ENCODE peak calls at places on chromosomes 16 and 17, in seven cellular contexts. F is fibroblast of lung, G is dorsolateral prefrontal cortex, E is colonic mucosa, R is upper lobe of right lung, U is stomach, B is heart right ventricle. V is an unnamed sample.

GRCh38 chr16:1002399-1003161 is 21.0 kb downstream of the SOX8 start:
- DNase-seq in F (peak), G (no peak), E (peak), R (no peak), U (peak), B (no peak), V (peak)

GRCh38 chr17:17242246-17242645 is 5.3 kb upstream of the FLCN start:
- DNase-seq in F (no peak), G (peak), E (no peak), R (peak), U (no peak), B (no peak), V (no peak)

GRCh38 chr17:43871947-43872690 is 25.1 kb downstream of the CD300LG start:
- DNase-seq in F (no peak), G (no peak), E (peak), R (no peak), U (peak), B (no peak), V (no peak)

GRCh38 chr16:65808735-65809134 is 557.8 kb upstream of the CDH5 start:
- DNase-seq in F (no peak), G (no peak), E (no peak), R (no peak), U (no peak), B (no peak), V (no peak)

GRCh38 chr16:10878644-10879498 is 1.9 kb downstream of the CIITA start:
- DNase-seq in F (peak), G (peak), E (peak), R (peak), U (peak), B (peak), V (peak)

GRCh38 chr16:50497592-50497991 is 50.6 kb upstream of the NKD1 start:
- DNase-seq in F (no peak), G (no peak), E (no peak), R (no peak), U (no peak), B (no peak), V (peak)

GRCh38 chr17:45923511-45924268 is 29.3 kb downstream of the MAPT start:
- DNase-seq in F (peak), G (no peak), E (no peak), R (no peak), U (no peak), B (no peak), V (peak)

GRCh38 chr16:23871924-23872323 is 36.1 kb downstream of the PRKCB start:
- DNase-seq in F (no peak), G (peak), E (no peak), R (no peak), U (no peak), B (no peak), V (no peak)

GRCh38 chr16:78228704-78229103 is 129.2 kb downstream of the WWOX start:
- DNase-seq in F (no peak), G (no peak), E (no peak), R (no peak), U (no peak), B (no peak), V (no peak)

GRCh38 chr17:5950871-5951270 is 119.3 kb upstream of the WSCD1 start:
- DNase-seq in F (no peak), G (no peak), E (no peak), R (no peak), U (no peak), B (no peak), V (no peak)

GRCh38 chr16:65121870-65122723 is at the start of gene CDH11:
- DNase-seq in F (peak), G (peak), E (peak), R (peak), U (peak), B (peak), V (peak)

GRCh38 chr16:4071686-4072561 is 44.3 kb downstream of the ADCY9 start:
- DNase-seq in F (no peak), G (no peak), E (no peak), R (no peak), U (no peak), B (no peak), V (no peak)

GRCh38 chr17:82483836-82484235 is 25.3 kb downstream of the NARF start:
- DNase-seq in F (no peak), G (no peak), E (no peak), R (no peak), U (no peak), B (no peak), V (no peak)

GRCh38 chr16:23975293-23975692 is 139.5 kb downstream of the PRKCB start:
- DNase-seq in F (no peak), G (no peak), E (no peak), R (no peak), U (no peak), B (no peak), V (no peak)

GRCh38 chr16:80417706-80418105 is 123.1 kb upstream of the DYNLRB2 start:
- DNase-seq in F (no peak), G (no peak), E (no peak), R (no peak), U (no peak), B (no peak), V (no peak)

GRCh38 chr17:45836047-45837044 is 8.3 kb upstream of the SPPL2C start:
- DNase-seq in F (no peak), G (no peak), E (no peak), R (no peak), U (no peak), B (no peak), V (no peak)

GRCh38 chr16:30902070-30902972 is 5.9 kb downstream of the CTF1 start:
- DNase-seq in F (peak), G (peak), E (peak), R (peak), U (peak), B (peak), V (peak)

GRCh38 chr17:37844158-37844976 is 79.8 kb upstream of the TBC1D3K start:
- DNase-seq in F (peak), G (no peak), E (peak), R (peak), U (peak), B (peak), V (peak)

GRCh38 chr16:76123966-76124365 is 153.2 kb upstream of the CNTNAP4 start:
- DNase-seq in F (no peak), G (no peak), E (no peak), R (no peak), U (no peak), B (no peak), V (no peak)

GRCh38 chr16:3264137-3265036 is 8.0 kb upstream of the MEFV start:
- DNase-seq in F (peak), G (peak), E (peak), R (peak), U (peak), B (peak), V (peak)

GRCh38 chr17:41633498-41634197 is 9.3 kb upstream of the KRT17 start:
- DNase-seq in F (peak), G (no peak), E (no peak), R (no peak), U (no peak), B (no peak), V (no peak)

GRCh38 chr16:28984619-28985135 is at the start of gene LAT:
- DNase-seq in F (no peak), G (no peak), E (peak), R (peak), U (peak), B (peak), V (no peak)

GRCh38 chr16:53266156-53266555 is 168.1 kb upstream of the RBL2 start:
- DNase-seq in F (no peak), G (no peak), E (no peak), R (no peak), U (no peak), B (no peak), V (no peak)

GRCh38 chr16:72219282-72219681 is 47.3 kb upstream of the PMFBP1 start:
- DNase-seq in F (no peak), G (no peak), E (no peak), R (no peak), U (no peak), B (no peak), V (no peak)

GRCh38 chr16:50455288-50455845 is 86.6 kb upstream of the BRD7 start:
- DNase-seq in F (no peak), G (no peak), E (no peak), R (no peak), U (no peak), B (no peak), V (no peak)

GRCh38 chr17:74530751-74531150 is 524 bp downstream of the CD300LB start:
- DNase-seq in F (no peak), G (no peak), E (no peak), R (no peak), U (no peak), B (no peak), V (no peak)

GRCh38 chr17:74749262-74750038 is 1.0 kb downstream of the NHERF1 start:
- DNase-seq in F (no peak), G (no peak), E (peak), R (peak), U (no peak), B (no peak), V (no peak)

GRCh38 chr17:37643829-37644228 is 583 bp upstream of the DDX52 start:
- DNase-seq in F (no peak), G (no peak), E (no peak), R (no peak), U (peak), B (no peak), V (peak)

GRCh38 chr16:73071131-73071940 is 23.4 kb upstream of the ZFHX3 start:
- DNase-seq in F (peak), G (no peak), E (peak), R (peak), U (peak), B (peak), V (peak)

GRCh38 chr17:51528116-51528515 is 267.8 kb downstream of the UTP18 start:
- DNase-seq in F (no peak), G (no peak), E (no peak), R (no peak), U (no peak), B (no peak), V (no peak)

GRCh38 chr17:44184212-44184810 is 2.5 kb upstream of the TMUB2 start:
- DNase-seq in F (no peak), G (no peak), E (no peak), R (no peak), U (no peak), B (no peak), V (no peak)

GRCh38 chr16:22784690-22785214 is 29.2 kb upstream of the HS3ST2 start:
- DNase-seq in F (no peak), G (no peak), E (no peak), R (no peak), U (no peak), B (no peak), V (no peak)

GRCh38 chr16:86396918-86397317 is 113.4 kb upstream of the FOXF1 start:
- DNase-seq in F (peak), G (no peak), E (peak), R (no peak), U (no peak), B (no peak), V (peak)

GRCh38 chr17:193841-194806 is 12.7 kb upstream of the DOC2B start:
- DNase-seq in F (no peak), G (no peak), E (no peak), R (no peak), U (no peak), B (no peak), V (no peak)

GRCh38 chr17:4901648-4902344 is 1.1 kb downstream of the CHRNE start:
- DNase-seq in F (no peak), G (peak), E (peak), R (peak), U (no peak), B (peak), V (no peak)

GRCh38 chr16:4115209-4115940 is 867 bp downstream of the ADCY9 start:
- DNase-seq in F (peak), G (no peak), E (peak), R (peak), U (peak), B (peak), V (peak)

GRCh38 chr16:9159839-9160550 is 68.6 kb downstream of the HAPSTR1 start:
- DNase-seq in F (peak), G (peak), E (peak), R (peak), U (peak), B (no peak), V (peak)

DNA sequence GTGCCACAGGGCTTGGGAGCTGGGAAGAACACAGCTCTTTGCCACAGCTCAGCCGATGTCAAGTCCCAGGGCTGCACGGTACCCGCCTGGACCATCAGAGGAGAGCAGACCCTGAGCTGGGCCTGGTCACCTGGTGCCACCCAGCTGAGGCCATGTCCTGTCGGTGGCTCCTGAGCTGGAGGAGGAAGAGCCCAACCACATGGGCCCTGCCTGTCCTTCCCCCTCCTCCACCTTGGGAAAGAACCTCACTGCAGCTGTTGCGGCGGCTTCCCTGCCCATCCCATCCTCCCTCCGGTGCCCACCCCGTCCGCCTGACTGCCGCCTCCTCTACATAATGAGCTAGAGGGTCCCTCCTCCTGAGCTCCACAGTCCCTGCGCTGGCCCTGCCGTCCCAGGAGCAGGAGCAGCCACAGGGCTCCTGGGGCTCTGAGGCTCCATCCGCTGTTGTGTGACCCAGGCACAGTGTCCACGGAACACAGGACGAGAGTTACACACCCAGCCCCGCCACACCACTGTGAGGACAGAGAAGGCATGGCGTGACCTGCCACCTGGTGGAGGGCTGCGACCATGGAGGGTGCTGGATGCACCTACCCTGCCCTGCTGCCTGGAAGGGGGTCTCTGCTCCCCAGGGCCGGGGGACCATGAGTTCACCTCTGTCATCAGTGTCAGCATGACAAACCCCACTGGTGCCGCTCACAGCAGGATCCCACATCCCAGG is 21.4 kb upstream of the CHMP6 start:
- DNase-seq in F (peak), G (peak), E (no peak), R (no peak), U (peak), B (peak), V (no peak)
- TF ChIP-seq CTCF in F (peak), G (peak), E (no peak), R (peak), U (no peak), B (peak), V (peak)

DNA sequence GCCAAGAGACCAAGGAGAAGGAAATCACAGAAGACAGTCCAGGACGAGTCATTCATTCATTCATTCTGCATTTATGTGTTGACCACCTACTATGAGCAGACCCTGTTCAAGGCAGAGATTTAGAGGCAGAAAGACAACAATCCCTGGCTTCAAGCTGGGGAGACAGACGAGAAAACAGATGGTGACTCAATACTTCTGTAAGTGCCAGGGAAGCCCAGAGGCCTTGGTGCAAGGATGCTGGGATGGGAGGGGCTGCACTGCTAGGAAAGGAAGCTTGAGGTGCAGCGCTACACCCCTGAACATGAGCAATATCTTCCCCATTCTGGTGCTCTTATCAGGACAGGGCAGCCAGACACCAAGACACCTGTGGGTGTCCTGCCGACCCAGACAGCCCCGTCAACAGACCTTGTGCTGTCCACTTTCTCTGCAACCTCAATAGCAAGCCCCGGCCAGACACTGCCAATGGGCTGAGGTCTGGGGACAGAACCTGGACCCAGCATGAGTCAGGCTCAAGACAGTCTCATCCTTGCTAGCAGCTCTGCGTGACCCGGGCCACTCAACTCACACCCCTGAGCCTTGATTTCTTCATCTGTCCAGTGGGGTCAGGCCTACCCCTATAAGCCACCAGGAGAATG is 163.5 kb downstream of the COPRS start:
- DNase-seq in F (peak), G (no peak), E (no peak), R (no peak), U (no peak), B (no peak), V (peak)
- H3K4me3 ChIP-seq in F (no peak), G (no peak), E (no peak), R (no peak), U (no peak), B (no peak), V (no peak)

GRCh38 chr16:81697886-81698635 is 81.0 kb upstream of the PLCG2 start:
- DNase-seq in F (peak), G (peak), E (no peak), R (peak), U (no peak), B (no peak), V (peak)

GRCh38 chr16:81695431-81695890 is 83.6 kb upstream of the PLCG2 start:
- DNase-seq in F (no peak), G (no peak), E (no peak), R (no peak), U (no peak), B (no peak), V (peak)

GRCh38 chr16:81696136-81696958 is 82.7 kb upstream of the PLCG2 start:
- DNase-seq in F (no peak), G (no peak), E (no peak), R (no peak), U (no peak), B (no peak), V (no peak)

GRCh38 chr16:81696959-81697293 is 82.2 kb upstream of the PLCG2 start:
- DNase-seq in F (no peak), G (no peak), E (no peak), R (no peak), U (no peak), B (no peak), V (no peak)

GRCh38 chr16:81697321-81697885 is 81.7 kb upstream of the PLCG2 start:
- DNase-seq in F (peak), G (peak), E (peak), R (peak), U (peak), B (peak), V (peak)
- TF ChIP-seq CTCF in F (peak), G (peak), E (peak), R (peak), U (no peak), B (peak), V (peak)

DNA sequence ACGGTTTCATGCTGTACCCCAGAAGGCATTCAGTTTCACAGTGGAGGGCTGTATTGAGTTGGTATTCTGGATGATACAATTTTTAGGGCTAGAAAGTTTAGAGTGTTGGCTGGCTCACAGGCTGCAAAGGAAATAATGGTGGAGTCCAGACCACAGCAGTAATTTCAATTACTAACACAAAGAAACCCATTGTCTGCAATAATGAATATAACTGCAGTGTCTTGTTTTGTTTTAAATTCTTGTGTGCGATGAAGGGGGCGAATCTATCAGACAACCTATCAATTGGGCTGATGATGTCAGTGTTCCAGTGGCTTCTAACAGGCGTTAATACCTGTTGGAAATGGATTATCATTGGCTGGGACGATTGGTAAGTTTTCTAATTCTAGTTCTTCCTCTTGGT is 1.5 kb downstream of the SP2 start:
- DNase-seq in F (no peak), G (no peak), E (no peak), R (no peak), U (no peak), B (no peak), V (no peak)
- H3K4me3 ChIP-seq in F (no peak), G (peak), E (no peak), R (no peak), U (no peak), B (peak), V (peak)

DNA sequence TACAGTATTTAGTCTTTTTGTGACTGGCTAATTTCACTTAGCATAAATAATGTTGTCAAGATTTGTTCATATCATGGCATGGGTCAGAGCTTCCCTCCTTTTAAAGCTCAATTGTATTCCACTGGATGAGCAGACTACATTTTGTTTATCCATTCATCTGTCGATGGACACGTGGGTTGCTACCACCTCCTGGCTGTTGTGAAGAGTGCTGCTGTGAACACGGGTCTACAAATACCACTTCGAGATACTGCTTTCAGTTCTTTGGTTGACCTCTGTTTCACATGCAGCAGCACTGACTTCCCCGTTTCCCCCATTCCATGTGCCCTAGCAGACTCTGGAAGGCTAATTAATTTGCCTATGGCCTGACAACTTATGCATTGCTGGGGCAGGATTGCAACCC is 285.4 kb downstream of the SHISA9 start:
- DNase-seq in F (no peak), G (no peak), E (no peak), R (no peak), U (no peak), B (no peak), V (no peak)
- TF ChIP-seq CTCF in F (no peak), G (no peak), E (no peak), R (no peak), U (no peak), B (no peak), V (no peak)

DNA sequence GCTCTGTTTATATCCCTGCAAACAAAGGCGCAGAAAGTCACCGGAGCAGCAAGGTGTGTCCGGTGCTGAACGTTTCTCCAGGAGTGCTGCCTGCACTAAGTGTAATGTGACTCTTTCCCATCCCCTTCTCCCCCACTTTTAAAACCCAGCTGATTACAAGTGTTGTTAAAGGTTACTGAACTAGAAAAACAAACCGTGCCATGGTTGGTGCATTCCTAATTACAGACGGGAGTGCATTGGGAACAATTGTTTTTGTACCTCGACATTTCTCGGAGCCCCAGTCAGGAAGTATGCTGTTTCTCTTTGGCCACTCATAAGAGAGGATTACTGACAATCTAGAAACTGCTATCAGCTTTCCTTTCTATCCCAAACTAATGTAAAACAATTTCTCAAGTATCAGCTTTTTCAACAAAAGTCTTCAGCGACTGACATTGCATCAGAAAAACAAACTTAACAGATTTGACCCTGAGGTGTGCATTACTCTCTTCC is 441.0 kb upstream of the SALL1 start:
- DNase-seq in F (no peak), G (no peak), E (no peak), R (no peak), U (no peak), B (no peak), V (no peak)
- H3K4me3 ChIP-seq in F (no peak), G (no peak), E (no peak), R (no peak), U (no peak), B (no peak), V (no peak)